ENCODE peak calls at places on chromosome 11, in five cellular contexts. V is A673; B is Peyer's patch; F is right atrium auricular region; S is effector memory CD4-positive, alpha-beta T cell. K is an unnamed sample.

GRCh38 chr11:8286886-8287285 is 23.2 kb upstream of the LMO1 start:
- DNase-seq in F (peak; percentile 36), V (no peak), S (no peak), B (peak; percentile 6), K (no peak)

GRCh38 chr11:124756753-124757227 is 4.7 kb upstream of the VSIG2 start:
- DNase-seq in F (no peak), V (no peak), B (no peak), S (no peak), K (no peak)

GRCh38 chr11:126115253-126115540 is 52.5 kb upstream of the CDON start:
- DNase-seq in V (peak; percentile 90), F (no peak), B (peak; percentile 79), S (no peak), K (no peak)

GRCh38 chr11:2557381-2557780 is 112.6 kb downstream of the KCNQ1 start:
- DNase-seq in B (peak; percentile 13), V (no peak), F (no peak), S (no peak), K (no peak)

GRCh38 chr11:107359701-107360100 is 97.9 kb downstream of the CWF19L2 start:
- DNase-seq in F (no peak), V (no peak), S (no peak), B (no peak), K (no peak)

GRCh38 chr11:68038718-68039525 is at the start of gene TCIRG1:
- DNase-seq in B (peak; percentile 93), F (peak; percentile 91), V (peak; percentile 73), S (peak; percentile 41), K (peak; percentile 28)

GRCh38 chr11:29018631-29019030 is 910.4 kb downstream of the METTL15 start:
- DNase-seq in B (no peak), V (peak; percentile 69), S (no peak), F (no peak), K (no peak)

GRCh38 chr11:8709002-8709672 is 26.5 kb downstream of the RPL27A start:
- DNase-seq in B (no peak), V (no peak), S (no peak), F (peak; percentile 90), K (no peak)

GRCh38 chr11:34495724-34496377 is 17.7 kb downstream of the ELF5 start:
- DNase-seq in F (no peak), B (no peak), V (peak; percentile 45), S (no peak), K (no peak)

GRCh38 chr11:1458340-1459218 is 28.0 kb downstream of the MOB2 start:
- DNase-seq in F (no peak), V (peak; percentile 37), S (no peak), B (peak; percentile 73), K (no peak)

GRCh38 chr11:45847908-45848316 is 637 bp downstream of the CRY2 start:
- DNase-seq in F (peak; percentile 78), S (no peak), B (no peak), V (peak; percentile 82), K (peak; percentile 53)

GRCh38 chr11:87187930-87188329 is 150.2 kb downstream of the TMEM135 start:
- DNase-seq in F (no peak), V (no peak), S (no peak), B (no peak), K (no peak)

GRCh38 chr11:67732045-67732787 is 57.8 kb upstream of the ALDH3B2 start:
- DNase-seq in S (peak; percentile 24), F (no peak), V (peak; percentile 79), B (no peak), K (peak; percentile 42)

GRCh38 chr11:72010529-72011233 is 12.0 kb downstream of the IL18BP start:
- DNase-seq in S (no peak), B (no peak), V (no peak), F (no peak), K (no peak)

GRCh38 chr11:6622261-6623171 is 3.3 kb upstream of the TPP1 start:
- DNase-seq in B (no peak), F (no peak), S (no peak), V (no peak), K (no peak)

GRCh38 chr11:75269367-75269660 is 28.7 kb downstream of the TPBGL start:
- DNase-seq in F (no peak), V (no peak), B (no peak), S (no peak), K (no peak)

GRCh38 chr11:68583047-68583446 is 101.3 kb upstream of the GAL start:
- DNase-seq in F (no peak), S (no peak), B (no peak), V (no peak), K (no peak)

GRCh38 chr11:20483931-20484330 is 96.4 kb downstream of the PRMT3 start:
- DNase-seq in S (no peak), V (no peak), F (no peak), B (no peak), K (no peak)

GRCh38 chr11:100445231-100445735 is 241.8 kb upstream of the ARHGAP42 start:
- DNase-seq in V (peak; percentile 59), F (no peak), B (no peak), S (no peak), K (no peak)

GRCh38 chr11:63905179-63905578 is 11.8 kb downstream of the RCOR2 start:
- DNase-seq in S (no peak), F (no peak), B (no peak), V (no peak), K (no peak)

GRCh38 chr11:10628506-10629236 is 60.2 kb upstream of the LYVE1 start:
- DNase-seq in S (no peak), B (no peak), V (no peak), F (no peak), K (no peak)

GRCh38 chr11:123548774-123549173 is 105.7 kb downstream of the SCN3B start:
- DNase-seq in F (no peak), S (no peak), V (no peak), B (no peak), K (no peak)

GRCh38 chr11:118206612-118207031 is 18.2 kb downstream of the JAML start:
- DNase-seq in B (no peak), F (no peak), V (no peak), S (no peak), K (no peak)

GRCh38 chr11:92808009-92808408 is 161.4 kb upstream of the MTNR1B start:
- DNase-seq in F (no peak), S (no peak), B (no peak), V (no peak), K (no peak)

GRCh38 chr11:106644824-106645223 is 373.5 kb downstream of the GUCY1A2 start:
- DNase-seq in F (no peak), V (no peak), B (no peak), S (no peak), K (no peak)

GRCh38 chr11:122248130-122248529 is 132.1 kb upstream of the BLID start:
- DNase-seq in V (no peak), B (no peak), F (no peak), S (no peak), K (no peak)

GRCh38 chr11:13881176-13881680 is 81.3 kb upstream of the SPON1 start:
- DNase-seq in B (no peak), F (no peak), V (no peak), S (no peak), K (no peak)

GRCh38 chr11:45174168-45174835 is 27.9 kb downstream of the PRDM11 start:
- DNase-seq in F (no peak), B (no peak), V (no peak), S (no peak), K (no peak)

DNA sequence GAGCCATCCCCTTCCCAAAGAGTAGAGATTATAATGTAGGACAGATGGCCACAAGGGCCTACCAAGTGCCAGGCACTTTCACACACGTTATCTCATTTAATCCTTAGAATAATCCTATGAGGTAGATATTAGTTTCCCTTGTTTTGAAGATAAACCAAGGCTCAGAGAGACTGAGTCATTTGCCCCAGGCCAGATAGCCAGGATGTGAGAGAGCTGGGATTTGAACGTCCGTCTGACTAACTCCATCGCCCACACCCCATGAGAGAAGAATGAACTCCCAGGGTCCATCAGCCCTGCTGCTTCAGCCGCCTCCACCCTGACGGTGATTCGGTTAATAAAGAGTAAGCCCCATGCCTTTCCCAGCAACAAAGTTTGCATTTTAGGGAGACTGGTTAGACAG is 10.7 kb downstream of the PRG3 start:
- DNase-seq in F (no peak), S (no peak), V (no peak), B (no peak), K (no peak)
- H3K27ac ChIP-seq in F (no peak overlapping the region), S (no peak overlapping the region), V (no peak overlapping the region), B (no peak overlapping the region), K (no peak overlapping the region)

DNA sequence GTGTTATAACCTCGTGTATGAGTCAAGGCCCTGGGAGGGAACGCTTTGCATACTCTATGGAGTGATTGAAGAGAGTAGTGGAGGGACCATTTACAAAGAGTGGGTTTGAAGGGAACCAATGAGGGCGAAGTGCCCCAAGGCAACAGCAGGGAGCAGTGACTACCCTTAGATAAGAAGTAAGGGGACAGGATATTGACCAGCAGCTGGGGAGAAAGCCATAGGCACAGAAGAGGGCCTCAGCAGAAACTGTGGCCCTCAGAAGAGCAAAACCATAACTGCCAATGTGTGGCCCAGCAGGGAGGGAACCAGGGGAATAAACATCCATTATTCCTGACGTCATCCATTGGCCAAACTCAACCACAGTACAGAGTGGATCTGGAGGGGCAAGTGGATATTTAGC is 24.7 kb downstream of the PARVA start:
- DNase-seq in S (no peak), B (no peak), V (no peak), F (no peak), K (no peak)
- H3K4me1 ChIP-seq in S (no peaks in the 10 kb centered on the region), B (peaks cover 4% of the 10 kb centered on the region), V (no peaks in the 10 kb centered on the region), F (peaks cover 60% of the 10 kb centered on the region), K (no peaks in the 10 kb centered on the region)

GRCh38 chr11:17416492-17416891 is 28.0 kb upstream of the KCNJ11 start:
- DNase-seq in B (no peak), V (no peak), S (no peak), F (no peak), K (no peak)
- H3K27ac ChIP-seq in B (no peak overlapping the region), V (no peak overlapping the region), S (no peak overlapping the region), F (peak overlapping the region; percentile 29), K (no peak overlapping the region)

GRCh38 chr11:316891-317291 is 3.1 kb downstream of the IFITM1 start:
- DNase-seq in S (no peak), V (no peak), F (no peak), B (no peak), K (no peak)
- H3K4me1 ChIP-seq in S (peaks cover 26% of the 10 kb centered on the region), V (peaks cover 13% of the 10 kb centered on the region), F (peaks cover 44% of the 10 kb centered on the region), B (peaks cover 46% of the 10 kb centered on the region), K (peaks cover 27% of the 10 kb centered on the region)

DNA sequence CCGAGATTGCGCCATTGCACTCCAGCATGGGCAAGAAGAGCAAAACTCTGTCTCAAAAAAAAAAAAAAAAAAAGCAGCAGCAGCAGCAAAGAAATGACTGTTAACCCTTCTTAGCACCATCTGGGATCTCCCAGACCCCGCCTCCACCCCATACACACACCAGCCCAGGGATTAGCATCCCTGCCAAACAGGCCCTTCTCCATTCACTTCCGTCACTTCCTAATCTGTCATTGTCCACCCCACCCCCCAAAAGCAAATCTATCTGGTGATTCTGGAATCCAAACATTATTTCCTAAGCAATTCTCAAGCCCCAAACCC is 5.8 kb upstream of the AHNAK start:
- DNase-seq in S (no peak), F (no peak), V (peak; percentile 80), B (no peak), K (no peak)
- H3K27ac ChIP-seq in S (peak overlapping the region; percentile 99), F (peak overlapping the region; percentile 95), V (peak overlapping the region; percentile 90), B (peak overlapping the region; percentile 90), K (peak overlapping the region; percentile 87)

DNA sequence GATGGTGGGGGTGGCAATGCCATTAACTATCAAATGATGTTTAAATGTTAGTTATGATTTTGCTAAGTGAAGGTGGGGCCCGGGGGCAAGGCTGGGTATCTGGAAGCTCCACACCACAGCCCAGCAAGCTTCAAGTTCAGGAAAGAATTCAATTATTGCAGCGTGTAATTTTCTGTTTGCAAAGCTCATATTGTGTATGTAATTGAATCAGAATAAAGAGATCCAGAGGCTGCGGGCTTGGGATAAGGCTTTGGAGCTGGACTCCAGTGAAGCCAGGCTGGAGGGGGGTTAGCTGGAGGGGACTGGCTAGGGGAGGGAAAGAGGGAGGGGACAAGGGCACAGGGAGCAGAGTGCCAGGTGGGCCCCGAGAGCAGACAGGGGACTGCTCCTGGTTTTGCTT is 557.1 kb upstream of the CADM1 start:
- DNase-seq in S (no peak), V (no peak), B (no peak), F (no peak), K (no peak)
- H3K4me1 ChIP-seq in S (no peaks in the 10 kb centered on the region), V (no peaks in the 10 kb centered on the region), B (no peaks in the 10 kb centered on the region), F (no peaks in the 10 kb centered on the region), K (no peaks in the 10 kb centered on the region)

K was measured in naive thymus-derived CD4-positive, alpha-beta T cell.